ENCODE peak calls at places on chromosome 4, in seven cellular contexts. One of them, this sample, is unnamed.

GRCh38 chr4:143270266-143270838 is 66.3 kb upstream of the GAB1 start:
- DNase-seq in epithelial cell of proximal tubule: no peak
- DNase-seq in DND-41: no peak
- DNase-seq in cardiac muscle cell: no peak
- DNase-seq in psoas muscle: no peak
- DNase-seq in GM06990: no peak
- DNase-seq in epithelial cell of esophagus: no peak
- DNase-seq in this sample: no peak

GRCh38 chr4:74376888-74377483 is 12.0 kb downstream of the EREG start:
- DNase-seq in DND-41: no peak
- DNase-seq in cardiac muscle cell: peak; percentile 90
- DNase-seq in epithelial cell of proximal tubule: no peak
- DNase-seq in epithelial cell of esophagus: peak; percentile 75
- DNase-seq in psoas muscle: no peak
- DNase-seq in GM06990: no peak
- DNase-seq in this sample: peak; percentile 41

GRCh38 chr4:112966701-112967100 is 82.8 kb upstream of the ANK2 start:
- DNase-seq in GM06990: no peak
- DNase-seq in DND-41: no peak
- DNase-seq in epithelial cell of esophagus: no peak
- DNase-seq in epithelial cell of proximal tubule: no peak
- DNase-seq in psoas muscle: no peak
- DNase-seq in cardiac muscle cell: no peak
- DNase-seq in this sample: no peak

GRCh38 chr4:73341454-73341853 is 62.6 kb upstream of the ALB start:
- DNase-seq in epithelial cell of proximal tubule: peak; percentile 43
- DNase-seq in GM06990: no peak
- DNase-seq in DND-41: peak; percentile 31
- DNase-seq in psoas muscle: no peak
- DNase-seq in epithelial cell of esophagus: peak; percentile 78
- DNase-seq in cardiac muscle cell: peak; percentile 83
- DNase-seq in this sample: peak; percentile 50

GRCh38 chr4:93063325-93063724 is 759.6 kb downstream of the GRID2 start:
- DNase-seq in epithelial cell of esophagus: peak; percentile 21
- DNase-seq in DND-41: no peak
- DNase-seq in GM06990: no peak
- DNase-seq in cardiac muscle cell: no peak
- DNase-seq in epithelial cell of proximal tubule: no peak
- DNase-seq in psoas muscle: no peak
- DNase-seq in this sample: no peak

GRCh38 chr4:48943387-48943786 is 36.8 kb upstream of the OCIAD2 start:
- DNase-seq in DND-41: no peak
- DNase-seq in epithelial cell of proximal tubule: no peak
- DNase-seq in epithelial cell of esophagus: peak; percentile 73
- DNase-seq in psoas muscle: no peak
- DNase-seq in cardiac muscle cell: no peak
- DNase-seq in GM06990: no peak
- DNase-seq in this sample: no peak

GRCh38 chr4:142406051-142406549 is 440.0 kb downstream of the INPP4B start:
- DNase-seq in GM06990: peak; percentile 19
- DNase-seq in epithelial cell of esophagus: peak; percentile 69
- DNase-seq in epithelial cell of proximal tubule: no peak
- DNase-seq in cardiac muscle cell: peak; percentile 53
- DNase-seq in DND-41: peak; percentile 21
- DNase-seq in psoas muscle: no peak
- DNase-seq in this sample: peak; percentile 19

GRCh38 chr4:142815834-142816233 is 30.3 kb downstream of the INPP4B start:
- DNase-seq in epithelial cell of esophagus: peak; percentile 70
- DNase-seq in epithelial cell of proximal tubule: peak; percentile 20
- DNase-seq in GM06990: no peak
- DNase-seq in psoas muscle: no peak
- DNase-seq in DND-41: no peak
- DNase-seq in cardiac muscle cell: peak; percentile 62
- DNase-seq in this sample: peak; percentile 4

GRCh38 chr4:64200001-64200555 is 209.2 kb downstream of the TECRL start:
- DNase-seq in epithelial cell of esophagus: no peak
- DNase-seq in DND-41: no peak
- DNase-seq in cardiac muscle cell: no peak
- DNase-seq in psoas muscle: no peak
- DNase-seq in GM06990: no peak
- DNase-seq in epithelial cell of proximal tubule: no peak
- DNase-seq in this sample: no peak

GRCh38 chr4:168871686-168872085 is 138.4 kb downstream of the CBR4 start:
- DNase-seq in epithelial cell of esophagus: no peak
- DNase-seq in psoas muscle: no peak
- DNase-seq in cardiac muscle cell: no peak
- DNase-seq in DND-41: no peak
- DNase-seq in GM06990: no peak
- DNase-seq in epithelial cell of proximal tubule: no peak
- DNase-seq in this sample: no peak

GRCh38 chr4:80322716-80323115 is 12.8 kb upstream of the CFAP299 start:
- DNase-seq in epithelial cell of esophagus: peak; percentile 79
- DNase-seq in psoas muscle: no peak
- DNase-seq in epithelial cell of proximal tubule: no peak
- DNase-seq in cardiac muscle cell: peak; percentile 58
- DNase-seq in GM06990: no peak
- DNase-seq in DND-41: peak; percentile 10
- DNase-seq in this sample: peak; percentile 5

GRCh38 chr4:41154814-41155177 is 59.5 kb downstream of the APBB2 start:
- DNase-seq in epithelial cell of proximal tubule: no peak
- DNase-seq in GM06990: no peak
- DNase-seq in cardiac muscle cell: no peak
- DNase-seq in epithelial cell of esophagus: no peak
- DNase-seq in psoas muscle: no peak
- DNase-seq in DND-41: no peak
- DNase-seq in this sample: no peak

GRCh38 chr4:13783800-13784411 is 156.4 kb upstream of the BOD1L1 start:
- DNase-seq in GM06990: no peak
- DNase-seq in psoas muscle: no peak
- DNase-seq in epithelial cell of proximal tubule: peak; percentile 77
- DNase-seq in cardiac muscle cell: peak; percentile 67
- DNase-seq in epithelial cell of esophagus: peak; percentile 55
- DNase-seq in DND-41: no peak
- DNase-seq in this sample: peak; percentile 26

GRCh38 chr4:66169341-66169740 is 499.1 kb upstream of the EPHA5 start:
- DNase-seq in DND-41: no peak
- DNase-seq in GM06990: no peak
- DNase-seq in epithelial cell of esophagus: peak; percentile 46
- DNase-seq in cardiac muscle cell: peak; percentile 44
- DNase-seq in epithelial cell of proximal tubule: no peak
- DNase-seq in psoas muscle: no peak
- DNase-seq in this sample: no peak

GRCh38 chr4:83691998-83692397 is 156.1 kb downstream of the GPAT3 start:
- DNase-seq in psoas muscle: no peak
- DNase-seq in DND-41: no peak
- DNase-seq in epithelial cell of esophagus: peak; percentile 30
- DNase-seq in epithelial cell of proximal tubule: no peak
- DNase-seq in cardiac muscle cell: no peak
- DNase-seq in GM06990: no peak
- DNase-seq in this sample: no peak

GRCh38 chr4:89400408-89401035 is 92.9 kb upstream of the GPRIN3 start:
- DNase-seq in epithelial cell of proximal tubule: no peak
- DNase-seq in epithelial cell of esophagus: no peak
- DNase-seq in cardiac muscle cell: peak; percentile 59
- DNase-seq in GM06990: no peak
- DNase-seq in DND-41: no peak
- DNase-seq in psoas muscle: no peak
- DNase-seq in this sample: no peak

GRCh38 chr4:17869327-17869726 is 58.5 kb downstream of the NCAPG start:
- DNase-seq in epithelial cell of proximal tubule: no peak
- DNase-seq in GM06990: no peak
- DNase-seq in cardiac muscle cell: peak; percentile 3
- DNase-seq in DND-41: no peak
- DNase-seq in psoas muscle: no peak
- DNase-seq in epithelial cell of esophagus: no peak
- DNase-seq in this sample: no peak

GRCh38 chr4:155336242-155336641 is 40.5 kb downstream of the MAP9 start:
- DNase-seq in epithelial cell of proximal tubule: no peak
- DNase-seq in cardiac muscle cell: no peak
- DNase-seq in DND-41: no peak
- DNase-seq in GM06990: no peak
- DNase-seq in epithelial cell of esophagus: no peak
- DNase-seq in psoas muscle: no peak
- DNase-seq in this sample: no peak

GRCh38 chr4:20017439-20017838 is 234.3 kb upstream of the SLIT2 start:
- DNase-seq in DND-41: no peak
- DNase-seq in psoas muscle: no peak
- DNase-seq in GM06990: no peak
- DNase-seq in epithelial cell of esophagus: no peak
- DNase-seq in epithelial cell of proximal tubule: no peak
- DNase-seq in cardiac muscle cell: no peak
- DNase-seq in this sample: no peak

GRCh38 chr4:6141554-6141953 is 58.8 kb downstream of the JAKMIP1 start:
- DNase-seq in DND-41: no peak
- DNase-seq in epithelial cell of proximal tubule: no peak
- DNase-seq in epithelial cell of esophagus: no peak
- DNase-seq in GM06990: no peak
- DNase-seq in psoas muscle: no peak
- DNase-seq in cardiac muscle cell: no peak
- DNase-seq in this sample: no peak

GRCh38 chr4:16467061-16467460 is 240.8 kb upstream of the TAPT1 start:
- DNase-seq in psoas muscle: no peak
- DNase-seq in epithelial cell of proximal tubule: no peak
- DNase-seq in cardiac muscle cell: no peak
- DNase-seq in DND-41: no peak
- DNase-seq in GM06990: no peak
- DNase-seq in epithelial cell of esophagus: no peak
- DNase-seq in this sample: no peak

GRCh38 chr4:71680706-71681105 is 103.2 kb downstream of the GC start:
- DNase-seq in epithelial cell of proximal tubule: no peak
- DNase-seq in cardiac muscle cell: peak; percentile 31
- DNase-seq in GM06990: no peak
- DNase-seq in psoas muscle: no peak
- DNase-seq in DND-41: no peak
- DNase-seq in epithelial cell of esophagus: no peak
- DNase-seq in this sample: no peak

GRCh38 chr4:123477804-123478209 is 81.2 kb downstream of the SPRY1 start:
- DNase-seq in epithelial cell of proximal tubule: no peak
- DNase-seq in cardiac muscle cell: peak; percentile 86
- DNase-seq in GM06990: no peak
- DNase-seq in psoas muscle: peak; percentile 17
- DNase-seq in epithelial cell of esophagus: no peak
- DNase-seq in DND-41: peak; percentile 74
- DNase-seq in this sample: peak; percentile 28

GRCh38 chr4:152211936-152212675 is 323.8 kb downstream of the FBXW7 start:
- DNase-seq in epithelial cell of proximal tubule: no peak
- DNase-seq in epithelial cell of esophagus: no peak
- DNase-seq in GM06990: no peak
- DNase-seq in cardiac muscle cell: no peak
- DNase-seq in DND-41: no peak
- DNase-seq in psoas muscle: no peak
- DNase-seq in this sample: no peak

GRCh38 chr4:169640261-169640880 is 20.0 kb downstream of the CLCN3 start:
- DNase-seq in epithelial cell of esophagus: no peak
- DNase-seq in psoas muscle: no peak
- DNase-seq in cardiac muscle cell: peak; percentile 68
- DNase-seq in epithelial cell of proximal tubule: no peak
- DNase-seq in DND-41: no peak
- DNase-seq in GM06990: no peak
- DNase-seq in this sample: no peak

GRCh38 chr4:163330828-163331628 is 1.4 kb downstream of the NPY1R start:
- DNase-seq in epithelial cell of proximal tubule: no peak
- DNase-seq in psoas muscle: no peak
- DNase-seq in epithelial cell of esophagus: peak; percentile 33
- DNase-seq in cardiac muscle cell: no peak
- DNase-seq in GM06990: no peak
- DNase-seq in DND-41: no peak
- DNase-seq in this sample: no peak

GRCh38 chr4:68176500-68176899 is 46.8 kb upstream of the TMPRSS11F start:
- DNase-seq in psoas muscle: no peak
- DNase-seq in GM06990: no peak
- DNase-seq in cardiac muscle cell: peak; percentile 3
- DNase-seq in DND-41: no peak
- DNase-seq in epithelial cell of proximal tubule: no peak
- DNase-seq in epithelial cell of esophagus: peak; percentile 24
- DNase-seq in this sample: no peak
- TF ChIP-seq CTCF in psoas muscle: no peak
- TF ChIP-seq CTCF in GM06990: no peak
- TF ChIP-seq CTCF in cardiac muscle cell: no peak
- TF ChIP-seq CTCF in DND-41: no peak
- TF ChIP-seq CTCF in epithelial cell of proximal tubule: peak; percentile 32
- TF ChIP-seq CTCF in epithelial cell of esophagus: no peak
- TF ChIP-seq CTCF in this sample: no peak

GRCh38 chr4:176778491-176778890 is 14.2 kb downstream of the VEGFC start:
- DNase-seq in epithelial cell of proximal tubule: no peak
- DNase-seq in epithelial cell of esophagus: peak; percentile 82
- DNase-seq in psoas muscle: peak; percentile 13
- DNase-seq in DND-41: no peak
- DNase-seq in GM06990: no peak
- DNase-seq in cardiac muscle cell: peak; percentile 72
- DNase-seq in this sample: no peak
- H3K4me3 ChIP-seq in epithelial cell of proximal tubule: no peak overlapping the region
- H3K4me3 ChIP-seq in epithelial cell of esophagus: no peak overlapping the region
- H3K4me3 ChIP-seq in psoas muscle: no peak overlapping the region
- H3K4me3 ChIP-seq in DND-41: no peak overlapping the region
- H3K4me3 ChIP-seq in GM06990: no peak overlapping the region
- H3K4me3 ChIP-seq in cardiac muscle cell: no peak overlapping the region
- H3K4me3 ChIP-seq in this sample: no peak overlapping the region

GRCh38 chr4:158782539-158783360 is 13.9 kb downstream of the FNIP2 start:
- DNase-seq in epithelial cell of proximal tubule: no peak
- DNase-seq in DND-41: no peak
- DNase-seq in psoas muscle: no peak
- DNase-seq in cardiac muscle cell: no peak
- DNase-seq in GM06990: no peak
- DNase-seq in epithelial cell of esophagus: peak; percentile 54
- DNase-seq in this sample: no peak

GRCh38 chr4:158778712-158779111 is 9.9 kb downstream of the FNIP2 start:
- DNase-seq in DND-41: no peak
- DNase-seq in GM06990: no peak
- DNase-seq in epithelial cell of proximal tubule: no peak
- DNase-seq in epithelial cell of esophagus: peak; percentile 63
- DNase-seq in psoas muscle: peak; percentile 33
- DNase-seq in cardiac muscle cell: no peak
- DNase-seq in this sample: no peak

GRCh38 chr4:158783775-158784174 is 14.9 kb downstream of the FNIP2 start:
- DNase-seq in GM06990: no peak
- DNase-seq in cardiac muscle cell: no peak
- DNase-seq in epithelial cell of proximal tubule: no peak
- DNase-seq in psoas muscle: no peak
- DNase-seq in epithelial cell of esophagus: peak; percentile 53
- DNase-seq in DND-41: no peak
- DNase-seq in this sample: no peak

GRCh38 chr4:158778065-158778711 is 9.4 kb downstream of the FNIP2 start:
- DNase-seq in psoas muscle: no peak
- DNase-seq in epithelial cell of proximal tubule: no peak
- DNase-seq in GM06990: peak; percentile 3
- DNase-seq in epithelial cell of esophagus: no peak
- DNase-seq in cardiac muscle cell: no peak
- DNase-seq in DND-41: no peak
- DNase-seq in this sample: peak; percentile 67

GRCh38 chr4:158781963-158782362 is 13.1 kb downstream of the FNIP2 start:
- DNase-seq in GM06990: no peak
- DNase-seq in epithelial cell of esophagus: no peak
- DNase-seq in psoas muscle: no peak
- DNase-seq in DND-41: no peak
- DNase-seq in epithelial cell of proximal tubule: no peak
- DNase-seq in cardiac muscle cell: no peak
- DNase-seq in this sample: no peak
- TF ChIP-seq CTCF in GM06990: no peak
- TF ChIP-seq CTCF in epithelial cell of esophagus: no peak
- TF ChIP-seq CTCF in psoas muscle: no peak
- TF ChIP-seq CTCF in DND-41: no peak
- TF ChIP-seq CTCF in epithelial cell of proximal tubule: peak; percentile 10
- TF ChIP-seq CTCF in cardiac muscle cell: no peak
- TF ChIP-seq CTCF in this sample: no peak

GRCh38 chr4:121072836-121073362 is 564 bp upstream of the NDNF start:
- DNase-seq in cardiac muscle cell: no peak
- DNase-seq in epithelial cell of proximal tubule: no peak
- DNase-seq in DND-41: no peak
- DNase-seq in GM06990: peak; percentile 6
- DNase-seq in epithelial cell of esophagus: no peak
- DNase-seq in psoas muscle: no peak
- DNase-seq in this sample: no peak
- H3K4me3 ChIP-seq in cardiac muscle cell: peak overlapping the region; percentile 71
- H3K4me3 ChIP-seq in epithelial cell of proximal tubule: peak overlapping the region; percentile 44
- H3K4me3 ChIP-seq in DND-41: no peak overlapping the region
- H3K4me3 ChIP-seq in GM06990: peak overlapping the region; percentile 27
- H3K4me3 ChIP-seq in epithelial cell of esophagus: peak overlapping the region; percentile 5
- H3K4me3 ChIP-seq in psoas muscle: peak overlapping the region; percentile 69
- H3K4me3 ChIP-seq in this sample: no peak overlapping the region